ENCODE peak calls at places on chromosomes 3 and 15, in six cellular contexts. M is mammary epithelial cell; X is CD4-positive, alpha-beta T cell; V is tibial artery; S is A549; R is upper lobe of left lung. G is an unnamed sample.
A peak's percentile ranks its signal among the peaks of the same experiment; 100 is the strongest.

GRCh38 chr15:83838763-83839162 is 184.8 kb downstream of the ADAMTSL3 start:
- DNase-seq in S (no peak), X (no peak), V (no peak), R (no peak), M (no peak), G (no peak)

GRCh38 chr15:89768071-89768500 is 8.0 kb upstream of the MESP2 start:
- DNase-seq in S (no peak), X (no peak), V (peak; percentile 46), M (no peak), R (no peak), G (no peak)

GRCh38 chr3:56190906-56191305 is 277.4 kb downstream of the ERC2 start:
- DNase-seq in R (no peak), V (no peak), X (no peak), S (no peak), M (no peak), G (no peak)

GRCh38 chr3:127135241-127136023 is 57.5 kb upstream of the PRR23E start:
- DNase-seq in M (no peak), R (peak; percentile 90), X (no peak), V (no peak), S (no peak), G (no peak)

GRCh38 chr3:49807427-49808114 is 4.5 kb downstream of the INKA1 start:
- DNase-seq in V (no peak), X (no peak), R (no peak), M (peak; percentile 44), S (no peak), G (no peak)

GRCh38 chr15:55907797-55908196 is 85.6 kb downstream of the NEDD4 start:
- DNase-seq in R (no peak), V (no peak), S (peak; percentile 73), X (no peak), M (peak; percentile 95), G (no peak)

GRCh38 chr3:128170866-128171516 is 17.7 kb downstream of the EEFSEC start:
- DNase-seq in M (peak; percentile 61), V (peak; percentile 45), X (no peak), R (no peak), S (peak; percentile 67), G (no peak)

GRCh38 chr3:48897401-48898376 is 993 bp downstream of the SLC25A20 start:
- DNase-seq in R (no peak), S (no peak), X (no peak), M (no peak), V (no peak), G (no peak)

GRCh38 chr3:71984843-71985594 is 200.1 kb upstream of the PROK2 start:
- DNase-seq in R (no peak), S (no peak), X (no peak), M (no peak), V (no peak), G (no peak)

GRCh38 chr3:36700537-36701248 is 63.7 kb downstream of the DCLK3 start:
- DNase-seq in M (peak; percentile 50), S (peak; percentile 47), R (no peak), X (no peak), V (peak; percentile 45), G (peak; percentile 86)

GRCh38 chr3:165194477-165195135 is 1.6 kb downstream of the SLITRK3 start:
- DNase-seq in M (no peak), X (no peak), S (no peak), V (no peak), R (no peak), G (no peak)
- H3K27ac ChIP-seq in M (no peak overlapping the region), X (no peak overlapping the region), S (no peak overlapping the region), V (no peak overlapping the region), R (no peak overlapping the region), G (peak overlapping the region; percentile 85)

GRCh38 chr15:34160735-34161134 is 49.2 kb downstream of the KATNBL1 start:
- DNase-seq in X (no peak), V (no peak), S (no peak), M (no peak), R (no peak), G (no peak)

GRCh38 chr15:34161329-34161953 is 48.5 kb downstream of the KATNBL1 start:
- DNase-seq in S (peak; percentile 15), M (peak; percentile 41), V (no peak), X (no peak), R (no peak), G (no peak)

GRCh38 chr15:34155859-34156258 is 54.0 kb downstream of the PGBD4 start:
- DNase-seq in R (no peak), S (no peak), X (no peak), M (no peak), V (no peak), G (no peak)

GRCh38 chr15:34154725-34155204 is 52.9 kb downstream of the PGBD4 start:
- DNase-seq in X (no peak), R (no peak), M (peak; percentile 79), V (no peak), S (peak; percentile 40), G (no peak)

GRCh38 chr15:34158355-34158754 is 51.5 kb downstream of the KATNBL1 start:
- DNase-seq in M (no peak), R (no peak), V (no peak), X (no peak), S (no peak), G (no peak)
- H3K9me3 ChIP-seq in M (peaks cover 43% of the 10 kb centered on the region), R (peaks cover 17% of the 10 kb centered on the region), V (peaks cover 6% of the 10 kb centered on the region), X (peaks cover 41% of the 10 kb centered on the region), S (peaks cover 66% of the 10 kb centered on the region), G (no peaks in the 10 kb centered on the region)

DNA sequence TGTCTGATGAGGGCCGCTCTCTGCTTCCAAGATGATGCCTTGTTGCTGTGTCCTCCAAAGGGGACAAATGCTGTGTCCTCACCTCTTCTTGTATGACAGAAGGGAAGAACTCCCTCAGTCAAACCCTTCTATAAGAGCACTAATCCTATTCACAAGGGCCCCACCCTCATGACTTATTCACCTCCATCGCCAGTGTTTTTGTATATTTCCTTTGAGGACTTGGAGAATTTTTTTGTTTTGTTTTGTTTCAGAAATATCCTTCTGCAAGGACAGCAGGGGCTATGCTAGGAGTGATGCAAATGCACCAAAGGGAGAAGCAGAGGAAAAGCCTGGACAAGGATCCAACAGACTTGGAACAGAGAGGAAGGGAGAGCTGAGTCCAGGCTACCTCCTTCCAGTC is 214.4 kb downstream of the TLE3 start:
- DNase-seq in X (no peak), R (no peak), V (no peak), M (no peak), S (no peak), G (no peak)
- H3K27ac ChIP-seq in X (no peak overlapping the region), R (no peak overlapping the region), V (no peak overlapping the region), M (no peak overlapping the region), S (no peak overlapping the region), G (no peak overlapping the region)

GRCh38 chr3:137763594-137763938 is 549 bp upstream of the SOX14 start:
- DNase-seq in M (no peak), X (no peak), V (no peak), S (no peak), R (peak; percentile 71), G (no peak)
- H3K9me3 ChIP-seq in M (no peaks in the 10 kb centered on the region), X (no peaks in the 10 kb centered on the region), V (no peaks in the 10 kb centered on the region), S (no peaks in the 10 kb centered on the region), R (no peaks in the 10 kb centered on the region), G (no peaks in the 10 kb centered on the region)

DNA sequence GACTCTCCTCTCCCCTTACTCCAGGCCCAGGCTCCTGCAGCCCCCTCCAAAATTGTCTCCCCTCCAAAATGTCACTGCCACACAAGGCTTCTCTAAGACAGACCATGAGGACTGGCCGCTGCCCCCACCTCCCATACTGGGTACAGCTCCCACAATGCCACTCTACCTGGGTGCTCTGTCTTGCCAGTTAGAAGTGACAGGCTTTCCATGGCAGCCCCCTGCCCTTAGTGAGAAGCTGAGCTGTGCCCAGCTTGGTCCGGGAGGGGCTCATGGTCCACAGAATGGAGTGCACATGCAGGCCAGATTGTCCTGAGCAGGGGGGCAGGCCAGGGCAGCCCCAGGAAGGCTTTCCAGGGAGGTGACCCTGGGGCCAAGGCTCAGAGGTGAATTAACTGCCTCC is 3.0 kb upstream of the CLK3 start:
- DNase-seq in S (no peak), R (no peak), V (no peak), M (no peak), X (no peak), G (no peak)
- H3K27ac ChIP-seq in S (no peak overlapping the region), R (no peak overlapping the region), V (no peak overlapping the region), M (no peak overlapping the region), X (no peak overlapping the region), G (no peak overlapping the region)

DNA sequence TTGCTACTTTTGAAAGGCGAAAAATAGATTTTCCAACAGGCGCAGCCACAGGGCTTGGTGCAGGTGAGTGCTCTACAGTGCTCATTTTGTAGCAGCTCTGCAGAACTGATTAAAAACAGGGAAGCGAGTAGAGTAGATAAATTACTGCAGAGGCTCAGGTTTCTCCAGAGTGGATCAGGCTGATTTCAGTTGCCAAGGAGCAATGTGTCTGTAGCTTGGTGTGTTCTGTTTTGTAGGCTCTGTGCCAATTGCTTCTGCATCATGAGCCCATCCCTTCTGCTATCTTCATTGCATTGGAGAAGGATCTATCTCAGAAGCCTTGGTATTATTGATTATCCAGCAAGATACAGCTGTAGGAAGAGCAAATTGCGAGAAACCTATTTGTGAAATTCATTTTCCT is 432.2 kb upstream of the ATP10A start:
- DNase-seq in V (no peak), X (no peak), S (no peak), M (no peak), R (no peak), G (no peak)
- H3K9me3 ChIP-seq in V (no peaks in the 10 kb centered on the region), X (peaks cover 3% of the 10 kb centered on the region), S (no peaks in the 10 kb centered on the region), M (peaks cover 27% of the 10 kb centered on the region), R (peaks cover 6% of the 10 kb centered on the region), G (no peaks in the 10 kb centered on the region)